ENCODE peak calls at places on chromosomes 2 and 18, in seven cellular contexts. R, Z, X, F, P, C and B are unnamed samples.

GRCh38 chr2:157267476-157267875 is 10.0 kb downstream of the GALNT5 start:
- DNase-seq in X (peak), C (no peak), R (no peak), P (no peak), Z (no peak), F (no peak), B (no peak)

GRCh38 chr2:234981197-234982095 is 29.6 kb downstream of the SH3BP4 start:
- DNase-seq in R (peak), C (peak), X (peak), F (peak), P (peak), Z (peak), B (peak)

GRCh38 chr2:181483876-181484275 is 26.7 kb downstream of the ITGA4 start:
- DNase-seq in X (no peak), C (no peak), Z (no peak), R (no peak), F (no peak), P (no peak), B (no peak)

GRCh38 chr2:197158591-197159550 is 151.7 kb downstream of the ANKRD44 start:
- DNase-seq in F (peak), R (no peak), X (no peak), P (no peak), Z (peak), C (no peak), B (no peak)

GRCh38 chr18:54671291-54671881 is 80.3 kb downstream of the DYNAP start:
- DNase-seq in Z (peak), R (no peak), C (no peak), P (peak), X (peak), F (peak), B (no peak)

GRCh38 chr2:28993211-28993960 is 12.3 kb downstream of the TOGARAM2 start:
- DNase-seq in Z (no peak), P (no peak), R (no peak), F (no peak), X (peak), C (no peak), B (no peak)

GRCh38 chr2:160751021-160751420 is 257.4 kb upstream of the RBMS1 start:
- DNase-seq in F (peak), P (no peak), Z (peak), X (peak), C (no peak), R (no peak), B (no peak)

GRCh38 chr2:96509114-96509846 is 4.1 kb upstream of the NEURL3 start:
- DNase-seq in P (peak), Z (peak), C (peak), F (peak), R (peak), X (peak), B (peak)

GRCh38 chr2:205892141-205893064 is 193.6 kb downstream of the INO80D start:
- DNase-seq in F (peak), R (peak), C (no peak), P (no peak), X (peak), Z (no peak), B (no peak)

GRCh38 chr2:132676999-132677398 is 7.0 kb upstream of the LYPD1 start:
- DNase-seq in X (no peak), C (no peak), Z (no peak), P (no peak), R (no peak), F (no peak), B (no peak)

GRCh38 chr2:174145827-174146226 is 102.5 kb downstream of the OLA1 start:
- DNase-seq in Z (no peak), X (no peak), C (no peak), R (no peak), F (no peak), P (peak), B (peak)

GRCh38 chr18:9013926-9014373 is 88.5 kb upstream of the NDUFV2 start:
- DNase-seq in P (no peak), R (no peak), F (no peak), Z (no peak), X (no peak), C (no peak), B (no peak)

GRCh38 chr2:240435457-240435954 is at the start of gene GPC1:
- DNase-seq in R (peak), C (no peak), F (peak), Z (peak), P (peak), X (peak), B (peak)

GRCh38 chr2:237289134-237289533 is 124.8 kb downstream of the COL6A3 start:
- DNase-seq in R (no peak), P (no peak), F (no peak), Z (no peak), C (no peak), X (no peak), B (no peak)

GRCh38 chr2:14773696-14774095 is 141.2 kb downstream of the LRATD1 start:
- DNase-seq in C (no peak), R (no peak), F (peak), P (no peak), Z (peak), X (peak), B (no peak)

GRCh38 chr2:14774569-14774968 is 142.1 kb downstream of the LRATD1 start:
- DNase-seq in Z (no peak), F (no peak), R (no peak), X (no peak), P (no peak), C (no peak), B (no peak)

GRCh38 chr2:14778015-14778414 is 145.5 kb downstream of the LRATD1 start:
- DNase-seq in R (no peak), Z (peak), F (peak), P (no peak), X (no peak), C (no peak), B (no peak)

GRCh38 chr2:14779252-14779651 is 146.7 kb downstream of the LRATD1 start:
- DNase-seq in C (no peak), F (no peak), P (peak), Z (no peak), X (no peak), R (no peak), B (no peak)

GRCh38 chr2:14776216-14776615 is 143.7 kb downstream of the LRATD1 start:
- DNase-seq in X (peak), C (no peak), F (no peak), R (no peak), Z (no peak), P (no peak), B (no peak)
- H4K8ac ChIP-seq in X (no peak), C (no peak), F (no peak), R (no peak), Z (no peak), P (no peak), B (no peak)

DNA sequence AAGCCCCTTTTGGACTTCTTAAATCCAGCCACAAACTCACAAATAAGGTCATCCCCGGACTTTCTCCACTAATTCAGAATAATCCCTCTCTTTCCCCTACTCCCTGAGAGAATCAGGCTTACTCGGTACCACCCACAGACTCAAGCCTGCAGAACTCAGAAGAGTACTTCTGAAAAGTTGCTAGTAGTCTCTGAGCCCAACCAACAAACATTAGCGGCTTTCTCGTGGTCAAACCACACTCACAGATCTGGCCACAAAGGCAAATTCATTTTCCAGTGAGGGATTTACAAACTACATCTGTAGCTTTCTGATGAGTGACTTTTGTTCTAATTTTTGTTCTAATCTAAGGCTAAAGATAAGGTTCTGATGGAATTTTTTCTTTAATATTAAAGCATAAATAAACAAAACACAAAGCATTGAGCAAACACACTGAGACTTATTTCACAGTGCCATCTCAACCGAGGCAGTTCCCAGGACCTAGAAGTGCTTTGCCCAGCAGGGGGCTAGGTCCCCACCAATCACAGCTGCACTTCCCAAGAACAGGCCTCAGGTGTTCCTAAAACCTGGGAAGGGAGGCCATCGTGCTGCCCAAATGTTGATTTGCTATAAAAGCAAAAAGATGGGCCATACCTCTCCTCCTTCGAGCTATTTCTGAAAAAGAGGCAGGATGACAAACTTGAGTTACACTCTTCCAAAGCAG is 110.7 kb downstream of the COLEC12 start:
- DNase-seq in F (peak), Z (peak), X (no peak), P (peak), R (no peak), C (no peak), B (peak)
- H4K8ac ChIP-seq in F (no peak), Z (no peak), X (no peak), P (no peak), R (no peak), C (no peak), B (no peak)

DNA sequence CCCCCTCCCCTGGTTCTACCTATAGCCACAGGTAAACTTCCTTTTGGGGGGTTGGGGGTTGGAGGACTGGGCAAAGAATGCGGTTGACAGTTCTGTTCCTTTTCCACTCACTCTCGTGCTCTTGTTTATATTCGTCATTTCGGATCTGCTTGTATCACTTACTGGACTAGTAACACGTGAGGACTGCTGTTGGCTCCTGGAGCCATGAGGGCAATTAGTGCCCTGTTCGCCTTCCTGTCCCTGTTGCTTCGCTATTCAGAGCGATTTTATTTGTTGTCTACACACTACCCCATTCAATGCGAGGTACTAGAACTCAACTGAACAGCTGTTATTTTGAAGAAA is 1.0 kb downstream of the KCNJ3 start:
- DNase-seq in X (no peak), P (no peak), Z (no peak), F (no peak), R (no peak), C (no peak), B (no peak)
- H4K8ac ChIP-seq in X (no peak), P (no peak), Z (no peak), F (no peak), R (no peak), C (no peak), B (no peak)

DNA sequence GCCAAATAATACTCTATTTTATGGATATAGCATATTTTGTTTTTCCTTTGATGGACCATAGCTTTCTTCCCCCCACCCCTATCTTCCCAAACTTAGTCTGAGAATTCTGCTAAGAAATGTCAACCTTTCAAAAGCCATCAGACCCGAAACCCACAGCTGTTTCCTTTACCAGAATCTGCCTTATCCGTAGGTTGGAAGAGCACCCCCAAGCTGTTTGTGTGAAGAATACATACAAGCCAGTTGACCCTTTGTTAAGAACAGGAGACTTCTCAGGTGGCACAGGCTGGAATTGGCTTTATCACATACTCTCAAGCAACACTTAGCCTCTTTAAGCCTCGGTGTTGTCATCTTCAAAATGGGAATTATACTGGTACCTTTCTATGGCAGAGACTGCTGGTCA is 135.1 kb downstream of the ACTR3 start:
- DNase-seq in R (no peak), X (no peak), C (no peak), F (no peak), P (peak), Z (no peak), B (no peak)
- H4K8ac ChIP-seq in R (no peak), X (no peak), C (no peak), F (no peak), P (no peak), Z (no peak), B (no peak)

GRCh38 chr18:28281400-28281799 is 104.5 kb upstream of the CDH2 start:
- DNase-seq in F (no peak), R (no peak), C (no peak), X (no peak), Z (peak), P (no peak), B (no peak)
- H4K8ac ChIP-seq in F (no peak), R (no peak), C (no peak), X (no peak), Z (no peak), P (no peak), B (no peak)

GRCh38 chr2:58866946-58867345 is 625.8 kb upstream of the FANCL start:
- DNase-seq in Z (no peak), P (no peak), R (no peak), X (no peak), F (no peak), C (no peak), B (no peak)

GRCh38 chr2:58866527-58866926 is 625.4 kb upstream of the FANCL start:
- DNase-seq in P (no peak), F (no peak), Z (no peak), R (no peak), C (no peak), X (no peak), B (no peak)

GRCh38 chr2:58862234-58862633 is 621.1 kb upstream of the FANCL start:
- DNase-seq in P (no peak), F (no peak), Z (no peak), C (no peak), X (no peak), R (no peak), B (no peak)

GRCh38 chr2:58865436-58865835 is 624.3 kb upstream of the FANCL start:
- DNase-seq in C (no peak), Z (no peak), F (no peak), X (no peak), P (no peak), R (no peak), B (no peak)

DNA sequence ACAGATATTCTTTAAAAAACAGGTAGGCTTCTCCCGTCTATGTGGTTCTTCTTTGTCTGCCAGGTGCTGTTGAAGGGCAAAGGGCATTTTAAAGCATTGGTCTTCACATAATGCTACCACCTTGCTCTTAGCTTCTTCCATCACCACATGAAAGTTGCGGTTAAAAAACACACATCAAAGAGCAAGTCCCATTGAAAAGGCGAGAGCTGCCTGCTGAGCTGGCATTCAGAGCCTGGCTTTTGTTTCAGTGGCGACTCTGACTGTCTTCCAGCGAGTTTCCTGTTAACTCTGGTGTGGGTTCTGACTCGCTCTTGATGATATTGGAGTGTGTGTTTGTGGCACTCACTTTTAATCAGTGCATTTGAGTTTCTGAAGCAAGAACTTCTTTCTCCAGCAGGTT is 624.9 kb upstream of the FANCL start:
- DNase-seq in F (no peak), X (no peak), R (peak), Z (no peak), P (peak), C (peak), B (peak)
- H4K8ac ChIP-seq in F (no peak), X (no peak), R (no peak), Z (no peak), P (no peak), C (no peak), B (no peak)

DNA sequence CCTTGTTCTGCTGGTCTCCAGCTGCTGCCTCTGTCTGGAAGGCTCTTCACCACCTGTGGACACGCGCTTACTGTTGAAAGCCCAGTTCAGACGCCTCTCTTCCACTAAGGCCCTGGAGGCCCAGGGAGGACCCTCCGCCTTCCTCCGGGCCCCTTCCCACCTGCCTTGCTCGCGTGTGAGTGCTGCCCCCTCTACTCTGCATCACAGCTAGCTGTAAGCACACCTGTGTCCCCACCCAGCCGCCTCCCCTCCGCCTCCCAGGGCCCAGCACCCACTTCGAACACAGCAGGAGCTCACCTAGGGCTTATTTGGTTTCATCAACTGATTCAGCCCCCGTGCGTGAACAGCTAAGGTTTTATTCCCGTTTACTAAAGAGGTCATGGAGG is 49.7 kb downstream of the KCNF1 start:
- DNase-seq in X (no peak), Z (no peak), P (no peak), C (no peak), F (no peak), R (no peak), B (no peak)
- H4K8ac ChIP-seq in X (no peak), Z (no peak), P (no peak), C (no peak), F (no peak), R (no peak), B (no peak)

GRCh38 chr2:168811670-168812069 is 9.2 kb downstream of the NOSTRIN start:
- DNase-seq in Z (peak), F (no peak), C (no peak), R (no peak), X (no peak), P (no peak), B (no peak)
- H4K8ac ChIP-seq in Z (no peak), F (no peak), C (no peak), R (no peak), X (no peak), P (no peak), B (no peak)